ENCODE peak calls at places on chromosomes 1 and 21, in five cellular contexts. D is H1, K is transverse colon, T is tibial nerve, V is gastrocnemius medialis. U is an unnamed sample. For H3K36me3, the result is how much of the 10 kb centered on the place peaks cover.

GRCh38 chr21:21907271-21907670 is 909.1 kb downstream of the NCAM2 start:
- DNase-seq in D (no peak), T (no peak), V (no peak), K (no peak), U (no peak)

GRCh38 chr1:111990026-111990877 is 784 bp upstream of the KCND3 start:
- DNase-seq in D (peak), T (no peak), K (peak), V (peak), U (peak)

GRCh38 chr1:228650141-228650540 is 85.1 kb upstream of the RHOU start:
- DNase-seq in D (peak), T (no peak), V (no peak), K (no peak), U (no peak)

GRCh38 chr1:90723561-90724108 is 6.5 kb upstream of the BARHL2 start:
- DNase-seq in K (no peak), D (peak), V (no peak), T (no peak), U (no peak)

GRCh38 chr1:154759196-154759595 is 110.9 kb downstream of the KCNN3 start:
- DNase-seq in T (no peak), V (no peak), K (no peak), D (no peak), U (no peak)

GRCh38 chr1:3076388-3076740 is 7.4 kb downstream of the PRDM16 start:
- DNase-seq in D (no peak), V (no peak), T (no peak), K (no peak), U (no peak)

GRCh38 chr1:170562644-170563338 is 30.8 kb downstream of the GORAB start:
- DNase-seq in T (peak), K (no peak), D (no peak), V (peak), U (peak)

GRCh38 chr1:91553196-91553595 is 52.5 kb downstream of the CDC7 start:
- DNase-seq in K (no peak), V (no peak), D (no peak), T (no peak), U (peak)

GRCh38 chr1:195195423-195196057 is 1412.7 kb downstream of the KCNT2 start:
- DNase-seq in T (no peak), D (no peak), V (no peak), K (no peak), U (no peak)

GRCh38 chr1:205590457-205590768 is 41.4 kb downstream of the ELK4 start:
- DNase-seq in D (no peak), K (no peak), T (no peak), V (no peak), U (peak)

GRCh38 chr1:207952617-207953542 is 42.0 kb upstream of the CD34 start:
- DNase-seq in T (no peak), D (no peak), K (no peak), V (no peak), U (no peak)

GRCh38 chr1:45769261-45769932 is 18.9 kb upstream of the IPP start:
- DNase-seq in V (peak), K (no peak), T (no peak), D (no peak), U (no peak)

GRCh38 chr1:56335394-56335793 is 244.0 kb downstream of the PLPP3 start:
- DNase-seq in T (no peak), V (no peak), D (no peak), K (no peak), U (no peak)

GRCh38 chr1:198986041-198986440 is 347.2 kb downstream of the PTPRC start:
- DNase-seq in K (no peak), D (no peak), T (no peak), V (no peak), U (no peak)

GRCh38 chr1:7011826-7012225 is 226.6 kb downstream of the CAMTA1 start:
- DNase-seq in V (no peak), K (no peak), T (no peak), D (no peak), U (no peak)

GRCh38 chr1:67201891-67202290 is 35.6 kb downstream of the IL23R start:
- DNase-seq in D (no peak), T (no peak), K (no peak), V (no peak), U (no peak)

GRCh38 chr1:117735045-117735992 is 129.5 kb downstream of the TENT5C start:
- DNase-seq in K (peak), V (no peak), D (no peak), T (no peak), U (no peak)

DNA sequence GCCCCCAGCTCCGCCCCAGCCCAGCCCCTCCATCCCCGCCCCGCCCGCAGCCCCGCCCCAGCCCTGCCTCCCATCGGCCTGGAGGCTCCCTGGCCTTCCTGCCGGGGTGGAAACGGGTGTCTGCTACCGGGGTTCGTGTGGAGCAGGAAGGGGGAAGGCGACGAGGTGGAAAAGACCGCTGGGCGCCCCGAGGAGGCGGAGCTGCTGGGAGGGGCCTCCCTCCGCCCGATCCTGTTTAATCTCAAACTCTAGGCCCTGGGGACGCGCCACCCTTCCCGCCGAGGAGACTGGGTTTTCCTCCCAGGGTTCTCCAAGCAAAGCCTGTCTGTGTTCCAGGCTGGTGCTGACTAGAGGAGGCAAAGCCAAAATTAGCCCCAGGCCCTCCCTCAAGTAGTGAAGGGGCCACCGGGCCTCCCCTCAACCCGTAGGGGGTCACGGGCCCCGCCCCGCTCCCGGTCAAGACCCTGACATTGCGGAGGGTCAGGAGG is 16.2 kb upstream of the TTLL10 start:
- DNase-seq in V (peak), D (peak), T (peak), K (peak), U (peak)
- TF ChIP-seq POLR2A in V (peak), D (no peak), T (peak), K (peak), U (peak)

GRCh38 chr1:212364985-212365384 is 49.7 kb downstream of the PACC1 start:
- DNase-seq in V (no peak), D (no peak), T (no peak), K (no peak), U (no peak)
- H3K36me3 ChIP-seq in V (under half), D (under half), T (under half), K (under half), U (under half)

DNA sequence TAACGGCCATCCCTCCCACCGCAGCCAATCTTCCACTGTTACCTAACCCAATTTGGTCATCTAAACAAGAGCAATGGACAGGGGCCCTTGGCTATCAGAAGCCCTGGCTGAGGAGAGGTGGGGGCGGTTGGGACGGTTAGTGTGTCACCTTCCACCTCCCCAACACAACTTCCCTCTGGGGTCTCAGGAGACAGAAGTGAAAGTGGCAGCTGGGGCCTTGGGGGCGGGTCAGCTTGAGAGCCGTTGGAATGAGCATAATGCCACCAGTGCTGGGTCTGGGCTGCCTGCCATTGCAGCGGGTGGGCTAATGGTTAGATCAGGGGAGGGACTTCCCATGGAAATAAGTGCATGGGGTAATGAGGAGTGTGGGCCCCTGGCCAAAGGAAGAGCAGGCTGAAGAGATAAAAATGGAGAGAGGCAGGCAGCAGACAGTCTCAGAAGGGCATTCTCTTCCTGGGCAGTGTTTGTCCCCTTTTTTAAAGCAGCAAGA is 7.9 kb downstream of the MEF2D start:
- DNase-seq in K (peak), V (no peak), D (no peak), T (no peak), U (peak)
- TF ChIP-seq POLR2A in K (no peak), V (no peak), D (no peak), T (no peak), U (no peak)

GRCh38 chr1:32221980-32222751 is at the start of the genes EIF3I and TMEM234:
- DNase-seq in T (peak), D (peak), V (peak), K (peak), U (peak)
- H3K36me3 ChIP-seq in T (under half), D (under half), V (under half), K (under half), U (under half)

GRCh38 chr1:235077571-235078479 is 50.8 kb downstream of the TOMM20 start:
- DNase-seq in T (no peak), V (no peak), K (no peak), D (no peak), U (no peak)
- TF ChIP-seq POLR2A in T (no peak), V (no peak), K (no peak), D (no peak), U (no peak)

GRCh38 chr21:35043549-35043948 is 5.6 kb downstream of the RUNX1 start:
- DNase-seq in K (no peak), T (no peak), D (no peak), V (no peak), U (no peak)

GRCh38 chr21:35039595-35040291 is 9.4 kb downstream of the RUNX1 start:
- DNase-seq in T (no peak), V (no peak), D (no peak), K (no peak), U (no peak)

GRCh38 chr21:35038772-35039145 is 10.3 kb downstream of the RUNX1 start:
- DNase-seq in T (no peak), K (no peak), V (no peak), D (no peak), U (no peak)

GRCh38 chr21:35044128-35044527 is 5.0 kb downstream of the RUNX1 start:
- DNase-seq in V (no peak), D (no peak), K (peak), T (no peak), U (no peak)

GRCh38 chr21:35041122-35041521 is 8.0 kb downstream of the RUNX1 start:
- DNase-seq in V (no peak), K (no peak), T (no peak), D (no peak), U (no peak)
- H3K36me3 ChIP-seq in V (under half), K (under half), T (under half), D (under half), U (under half)

GRCh38 chr1:185305419-185305818 is 11.6 kb downstream of the IVNS1ABP start:
- DNase-seq in V (no peak), K (no peak), T (no peak), D (no peak), U (no peak)
- TF ChIP-seq POLR2A in V (no peak), K (no peak), T (no peak), D (no peak), U (no peak)

DNA sequence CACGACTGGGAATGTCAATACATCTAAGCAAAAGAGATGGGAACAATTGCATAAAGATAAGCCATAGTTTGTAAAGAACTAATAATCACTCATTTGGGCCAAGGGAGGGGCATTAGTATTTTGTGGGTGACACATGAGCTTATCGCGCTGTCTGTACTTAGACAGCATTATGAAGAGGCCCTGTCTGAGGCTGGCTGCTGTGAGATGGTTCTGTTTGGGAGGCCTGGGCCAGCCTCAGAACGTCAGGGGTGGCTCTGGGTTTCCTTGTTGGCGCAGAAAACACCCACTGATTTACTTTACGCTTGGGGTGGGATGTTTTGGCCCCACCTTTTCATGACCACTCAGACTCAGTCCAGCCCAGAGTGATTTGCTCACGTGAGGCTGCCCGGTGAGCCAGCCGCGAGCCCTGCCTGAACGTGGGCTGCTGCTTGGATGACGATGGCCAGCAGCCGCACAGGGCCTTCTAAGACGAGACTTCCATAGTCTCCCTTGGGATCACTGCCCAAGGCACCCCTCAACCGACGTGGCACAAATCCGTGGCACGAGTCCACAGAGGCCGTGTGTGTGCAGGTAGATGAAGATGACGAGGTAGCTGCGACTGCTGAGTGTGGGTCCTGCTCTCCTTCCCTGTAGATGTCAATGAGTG is 18.7 kb downstream of the UMODL1 start:
- DNase-seq in K (no peak), D (no peak), V (no peak), T (no peak), U (no peak)
- H3K36me3 ChIP-seq in K (under half), D (under half), V (under half), T (under half), U (under half)

GRCh38 chr21:42433946-42434551 is 30.3 kb downstream of the UBASH3A start:
- DNase-seq in T (no peak), D (no peak), V (no peak), K (peak), U (peak)
- TF ChIP-seq POLR2A in T (no peak), D (no peak), V (no peak), K (no peak), U (no peak)

DNA sequence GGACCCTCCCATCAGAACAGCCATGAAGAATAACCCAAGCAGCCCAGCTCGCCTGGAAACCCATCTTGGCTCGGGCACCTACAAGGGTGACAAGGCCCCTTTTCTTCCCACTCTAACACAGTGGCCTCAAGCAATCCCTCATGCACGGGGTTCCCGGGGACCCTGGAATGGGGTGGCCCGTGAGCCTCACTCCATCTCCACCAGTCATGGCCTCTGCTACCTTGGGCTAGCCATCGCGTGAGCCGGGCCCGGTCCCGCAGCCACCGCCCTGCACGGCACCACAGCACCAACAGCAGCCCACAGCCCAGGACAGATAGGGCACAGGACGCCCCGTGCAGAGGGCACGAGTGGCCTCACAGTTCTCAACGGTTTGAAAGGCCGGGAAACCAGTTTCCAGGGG is 19.0 kb downstream of the WDR4 start:
- DNase-seq in T (no peak), D (no peak), K (no peak), V (no peak), U (no peak)
- H3K36me3 ChIP-seq in T (under half), D (under half), K (under half), V (half or more), U (under half)

U was measured in adrenal gland.